ENCODE peak calls at places on chromosomes 3 and 15, in five cellular contexts. One of them, this sample, is unnamed.

GRCh38 chr3:105608623-105609022 is 241.9 kb downstream of the ALCAM start:
- DNase-seq in testis: no peak
- DNase-seq in fibroblast of the aortic adventitia: no peak
- DNase-seq in foreskin fibroblast: no peak
- DNase-seq in upper lobe of left lung: no peak
- DNase-seq in this sample: no peak

GRCh38 chr15:49918106-49918505 is 200.9 kb downstream of the ATP8B4 start:
- DNase-seq in upper lobe of left lung: no peak
- DNase-seq in testis: peak; percentile 17
- DNase-seq in foreskin fibroblast: no peak
- DNase-seq in fibroblast of the aortic adventitia: peak; percentile 52
- DNase-seq in this sample: no peak

GRCh38 chr3:133490468-133491351 is 82.8 kb upstream of the CDV3 start:
- DNase-seq in foreskin fibroblast: no peak
- DNase-seq in fibroblast of the aortic adventitia: no peak
- DNase-seq in upper lobe of left lung: no peak
- DNase-seq in testis: no peak
- DNase-seq in this sample: peak; percentile 46

GRCh38 chr3:41320953-41321641 is 121.8 kb downstream of the CTNNB1 start:
- DNase-seq in testis: no peak
- DNase-seq in fibroblast of the aortic adventitia: no peak
- DNase-seq in upper lobe of left lung: no peak
- DNase-seq in foreskin fibroblast: no peak
- DNase-seq in this sample: no peak

GRCh38 chr3:96449803-96450202 is 364.6 kb upstream of the EPHA6 start:
- DNase-seq in foreskin fibroblast: no peak
- DNase-seq in fibroblast of the aortic adventitia: no peak
- DNase-seq in testis: no peak
- DNase-seq in upper lobe of left lung: no peak
- DNase-seq in this sample: no peak

GRCh38 chr15:39969871-39970270 is 36.0 kb downstream of the EIF2AK4 start:
- DNase-seq in upper lobe of left lung: peak; percentile 85
- DNase-seq in testis: no peak
- DNase-seq in fibroblast of the aortic adventitia: peak; percentile 83
- DNase-seq in foreskin fibroblast: peak; percentile 63
- DNase-seq in this sample: no peak

GRCh38 chr15:89494941-89495637 is 1.3 kb downstream of the RHCG start:
- DNase-seq in upper lobe of left lung: no peak
- DNase-seq in testis: peak; percentile 54
- DNase-seq in fibroblast of the aortic adventitia: peak; percentile 16
- DNase-seq in foreskin fibroblast: no peak
- DNase-seq in this sample: no peak

GRCh38 chr3:32990116-32990515 is 38.7 kb downstream of the CCR4 start:
- DNase-seq in testis: no peak
- DNase-seq in upper lobe of left lung: no peak
- DNase-seq in foreskin fibroblast: no peak
- DNase-seq in fibroblast of the aortic adventitia: no peak
- DNase-seq in this sample: no peak

GRCh38 chr3:3119393-3119851 is 7.3 kb upstream of the TRNT1 start:
- DNase-seq in foreskin fibroblast: no peak
- DNase-seq in upper lobe of left lung: no peak
- DNase-seq in testis: no peak
- DNase-seq in fibroblast of the aortic adventitia: peak; percentile 10
- DNase-seq in this sample: no peak

GRCh38 chr15:60353245-60353940 is 44.4 kb downstream of the ANXA2 start:
- DNase-seq in fibroblast of the aortic adventitia: no peak
- DNase-seq in foreskin fibroblast: no peak
- DNase-seq in testis: no peak
- DNase-seq in upper lobe of left lung: no peak
- DNase-seq in this sample: no peak

GRCh38 chr15:29671308-29671981 is 150.8 kb downstream of the TJP1 start:
- DNase-seq in testis: peak; percentile 11
- DNase-seq in upper lobe of left lung: no peak
- DNase-seq in fibroblast of the aortic adventitia: peak; percentile 86
- DNase-seq in foreskin fibroblast: peak; percentile 34
- DNase-seq in this sample: no peak

GRCh38 chr3:122094693-122095092 is 39.5 kb downstream of the CD86 start:
- DNase-seq in fibroblast of the aortic adventitia: no peak
- DNase-seq in upper lobe of left lung: no peak
- DNase-seq in testis: no peak
- DNase-seq in foreskin fibroblast: no peak
- DNase-seq in this sample: no peak

GRCh38 chr3:67819447-67819846 is 165.0 kb upstream of the SUCLG2 start:
- DNase-seq in testis: peak; percentile 18
- DNase-seq in foreskin fibroblast: no peak
- DNase-seq in upper lobe of left lung: no peak
- DNase-seq in fibroblast of the aortic adventitia: no peak
- DNase-seq in this sample: no peak

GRCh38 chr15:64883097-64883581 is 28.6 kb upstream of the ANKDD1A start:
- DNase-seq in fibroblast of the aortic adventitia: peak; percentile 69
- DNase-seq in upper lobe of left lung: peak; percentile 42
- DNase-seq in testis: no peak
- DNase-seq in foreskin fibroblast: no peak
- DNase-seq in this sample: no peak

GRCh38 chr3:112116777-112117186 is 16.3 kb downstream of the GCSAM start:
- DNase-seq in upper lobe of left lung: no peak
- DNase-seq in foreskin fibroblast: no peak
- DNase-seq in fibroblast of the aortic adventitia: no peak
- DNase-seq in testis: no peak
- DNase-seq in this sample: no peak

GRCh38 chr3:132622148-132622547 is 25.1 kb downstream of the ACKR4 start:
- DNase-seq in testis: no peak
- DNase-seq in foreskin fibroblast: no peak
- DNase-seq in upper lobe of left lung: no peak
- DNase-seq in fibroblast of the aortic adventitia: no peak
- DNase-seq in this sample: no peak

GRCh38 chr3:12908136-12908730 is 66.9 kb upstream of the RPL32 start:
- DNase-seq in upper lobe of left lung: no peak
- DNase-seq in testis: no peak
- DNase-seq in foreskin fibroblast: no peak
- DNase-seq in fibroblast of the aortic adventitia: no peak
- DNase-seq in this sample: no peak

GRCh38 chr15:26095710-26096330 is 232.7 kb upstream of the ATP10A start:
- DNase-seq in fibroblast of the aortic adventitia: no peak
- DNase-seq in upper lobe of left lung: no peak
- DNase-seq in testis: no peak
- DNase-seq in foreskin fibroblast: no peak
- DNase-seq in this sample: no peak

GRCh38 chr3:115022835-115023398 is 124.2 kb downstream of the ZBTB20 start:
- DNase-seq in foreskin fibroblast: no peak
- DNase-seq in testis: no peak
- DNase-seq in upper lobe of left lung: no peak
- DNase-seq in fibroblast of the aortic adventitia: no peak
- DNase-seq in this sample: no peak

DNA sequence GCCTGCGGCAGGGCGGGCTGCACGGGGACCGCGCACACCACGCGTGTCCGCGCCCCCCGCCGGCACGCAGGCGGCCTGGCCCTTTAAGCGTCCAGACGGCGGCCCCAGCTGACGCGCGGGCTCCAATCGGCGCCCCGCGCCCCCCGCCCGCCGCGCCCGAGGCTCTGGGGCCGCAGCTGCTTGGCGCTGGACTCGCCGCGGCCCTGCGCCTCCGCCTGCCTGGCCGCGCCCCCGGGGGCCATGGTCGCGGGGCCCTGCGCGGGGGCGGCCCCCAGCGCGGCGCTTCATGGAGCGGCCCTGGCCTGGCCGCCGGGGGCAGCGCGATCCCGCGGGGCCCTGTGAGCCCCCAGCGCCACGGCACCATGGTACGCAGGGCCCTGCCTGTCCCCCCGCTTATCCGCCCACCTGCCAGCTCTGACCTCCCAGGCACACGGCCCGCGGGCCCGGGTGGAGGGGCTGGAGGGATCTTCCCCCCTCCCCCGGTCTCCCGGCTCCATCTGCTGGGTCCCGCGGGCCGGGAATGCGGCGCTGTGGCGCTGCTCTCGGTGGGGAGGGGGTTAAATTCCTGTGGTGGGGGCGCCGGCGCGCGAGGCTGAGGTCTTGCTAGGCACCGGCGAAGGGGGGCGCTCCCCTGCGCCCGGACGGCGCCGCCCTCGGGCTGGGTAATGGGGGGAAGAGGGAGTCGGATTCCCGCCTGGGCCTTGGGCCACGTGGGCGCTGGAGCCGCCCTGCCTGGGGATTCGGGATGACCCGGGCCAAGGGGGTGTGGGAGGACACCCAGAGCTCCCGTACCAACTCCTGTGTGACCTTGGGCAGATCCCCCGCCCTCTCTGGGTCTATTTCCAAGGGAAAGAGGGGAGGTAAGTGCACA is 1.1 kb downstream of the ZBTB47 start:
- DNase-seq in upper lobe of left lung: peak; percentile 56
- DNase-seq in fibroblast of the aortic adventitia: peak; percentile 47
- DNase-seq in testis: peak; percentile 73
- DNase-seq in foreskin fibroblast: peak; percentile 62
- DNase-seq in this sample: no peak
- TF ChIP-seq CTCF in upper lobe of left lung: no peak
- TF ChIP-seq CTCF in fibroblast of the aortic adventitia: no peak
- TF ChIP-seq CTCF in testis: no peak
- TF ChIP-seq CTCF in foreskin fibroblast: no peak
- TF ChIP-seq CTCF in this sample: no peak

DNA sequence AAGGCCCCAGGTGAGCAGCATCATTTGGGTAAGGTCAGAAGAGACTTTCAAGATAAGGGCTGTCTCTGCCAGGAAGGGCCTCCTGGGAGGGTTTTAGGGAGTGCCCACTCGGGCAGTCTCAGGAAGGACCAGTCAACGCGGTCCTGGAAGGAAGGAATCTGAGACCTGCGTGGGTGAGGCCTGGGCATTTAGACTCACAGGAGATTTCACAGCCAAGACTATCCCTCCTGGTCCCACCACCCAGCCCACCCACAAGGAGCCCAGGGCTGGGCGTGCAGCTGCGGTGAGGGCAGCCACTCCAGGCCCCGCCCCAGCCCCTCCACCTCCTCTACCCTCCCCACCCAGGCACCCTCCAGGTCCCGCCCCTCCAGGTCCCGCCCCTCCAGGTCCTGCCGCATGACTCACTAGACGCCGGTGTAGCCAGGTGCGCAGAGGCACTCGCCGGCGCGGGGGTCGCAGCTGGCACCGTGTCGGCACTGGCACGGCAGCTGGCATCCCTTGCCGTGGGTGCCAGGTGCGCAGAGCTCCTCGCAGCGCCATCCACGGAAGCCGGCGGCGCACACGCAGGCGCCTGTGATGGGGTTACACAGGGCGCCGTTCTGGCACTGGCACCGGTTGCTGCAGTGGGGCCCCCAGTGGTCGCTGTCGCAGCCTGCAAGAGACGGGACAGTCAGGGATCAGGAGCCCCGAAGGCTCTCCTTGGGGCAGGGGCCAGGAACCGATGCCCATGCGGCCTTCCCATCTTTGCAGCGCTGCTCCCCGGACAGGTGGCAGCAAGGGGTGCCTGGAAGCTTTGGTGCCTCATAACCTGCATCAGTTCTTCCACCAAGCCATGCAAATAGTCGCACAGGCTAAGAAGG is 112.8 kb downstream of the RAB11A start:
- DNase-seq in foreskin fibroblast: no peak
- DNase-seq in testis: peak; percentile 40
- DNase-seq in upper lobe of left lung: peak; percentile 35
- DNase-seq in fibroblast of the aortic adventitia: no peak
- DNase-seq in this sample: peak; percentile 58
- TF ChIP-seq CTCF in foreskin fibroblast: no peak
- TF ChIP-seq CTCF in testis: no peak
- TF ChIP-seq CTCF in upper lobe of left lung: no peak
- TF ChIP-seq CTCF in fibroblast of the aortic adventitia: no peak
- TF ChIP-seq CTCF in this sample: no peak

DNA sequence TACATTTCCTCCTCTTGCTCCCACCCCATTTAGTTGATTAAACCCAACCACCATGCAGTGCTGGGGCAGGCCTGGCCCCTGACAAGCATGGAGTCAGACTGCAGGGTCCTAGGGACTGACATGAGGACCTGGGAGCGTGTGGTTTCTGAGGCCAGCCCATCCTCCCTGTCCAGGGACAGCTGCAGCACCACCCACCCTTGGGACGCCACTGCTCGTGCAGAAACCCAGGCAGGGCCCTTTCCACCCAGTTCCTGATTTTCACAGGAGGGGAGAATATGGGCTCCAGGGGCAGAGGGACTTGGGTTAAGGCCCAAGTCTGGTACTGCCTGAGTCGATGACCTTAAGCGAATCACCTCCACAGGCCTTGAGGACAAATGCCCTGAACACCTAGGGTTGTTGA is 23.7 kb downstream of the PLXND1 start:
- DNase-seq in fibroblast of the aortic adventitia: no peak
- DNase-seq in upper lobe of left lung: no peak
- DNase-seq in testis: no peak
- DNase-seq in foreskin fibroblast: no peak
- DNase-seq in this sample: no peak
- TF ChIP-seq CTCF in fibroblast of the aortic adventitia: no peak
- TF ChIP-seq CTCF in upper lobe of left lung: no peak
- TF ChIP-seq CTCF in testis: no peak
- TF ChIP-seq CTCF in foreskin fibroblast: no peak
- TF ChIP-seq CTCF in this sample: no peak

DNA sequence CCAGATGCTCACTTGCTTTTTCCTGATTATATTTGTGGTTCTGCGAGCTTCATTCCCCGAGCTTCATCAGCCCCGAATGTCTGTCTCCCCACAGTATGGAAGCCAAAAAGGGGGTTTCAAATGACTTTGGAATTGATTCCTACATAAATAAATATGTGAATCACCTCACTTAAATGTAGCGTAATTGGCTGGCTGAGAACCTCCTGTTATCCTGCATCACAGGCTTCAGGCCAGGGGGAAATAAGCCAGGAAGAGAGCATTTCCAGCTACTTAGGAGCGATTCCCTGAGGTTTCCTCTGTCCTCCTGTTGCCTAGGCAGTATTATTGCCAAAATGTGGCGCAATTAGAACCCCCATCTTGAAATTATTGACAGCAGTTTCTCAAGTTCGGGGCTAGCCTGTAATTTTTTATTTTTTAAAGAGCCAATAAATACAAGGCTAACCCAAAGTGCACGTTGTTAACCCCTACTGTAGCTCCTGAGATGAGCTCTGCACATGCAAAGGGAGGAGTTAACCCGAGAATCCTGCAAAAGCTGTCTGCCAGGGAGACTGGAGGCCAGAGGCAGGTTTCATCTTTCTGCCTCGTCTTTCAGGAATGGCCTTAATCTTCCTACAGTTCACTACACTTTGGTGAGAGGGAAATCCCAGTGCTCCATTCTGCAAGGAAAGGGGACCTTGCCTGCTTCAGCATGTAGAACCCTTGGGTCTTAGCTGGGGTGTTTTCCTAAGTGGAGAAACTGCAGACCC is 148.2 kb downstream of the ADAMTS9 start:
- DNase-seq in foreskin fibroblast: peak; percentile 47
- DNase-seq in testis: peak; percentile 52
- DNase-seq in fibroblast of the aortic adventitia: peak; percentile 86
- DNase-seq in upper lobe of left lung: no peak
- DNase-seq in this sample: no peak
- TF ChIP-seq CTCF in foreskin fibroblast: no peak
- TF ChIP-seq CTCF in testis: no peak
- TF ChIP-seq CTCF in fibroblast of the aortic adventitia: no peak
- TF ChIP-seq CTCF in upper lobe of left lung: no peak
- TF ChIP-seq CTCF in this sample: no peak

This sample was measured in activated B cell treated with CpG ODN at 0.5 μM for 24 hours.